ENCODE peak calls at places on chromosomes 3 and 15, in seven cellular contexts. C, U, A, M, V, J and B are unnamed samples.

GRCh38 chr3:71708478-71709098 is 16.6 kb downstream of the EIF4E3 start:
- DNase-seq in A (no peak), M (no peak), U (peak), J (no peak), C (no peak), V (no peak), B (peak)

GRCh38 chr3:194749631-194750271 is 64.1 kb downstream of the FAM43A start:
- DNase-seq in C (no peak), A (peak), V (no peak), M (no peak), U (no peak), J (no peak), B (no peak)

GRCh38 chr15:33535135-33535534 is 224.4 kb downstream of the RYR3 start:
- DNase-seq in C (no peak), A (no peak), U (no peak), M (no peak), V (no peak), J (no peak), B (no peak)

GRCh38 chr3:111882799-111883198 is 23.7 kb downstream of the PHLDB2 start:
- DNase-seq in M (no peak), V (no peak), J (no peak), A (no peak), C (no peak), U (no peak), B (no peak)

GRCh38 chr15:50854594-50855490 is 53.6 kb upstream of the AP4E1 start:
- DNase-seq in J (no peak), A (no peak), C (no peak), V (no peak), U (no peak), M (no peak), B (no peak)

GRCh38 chr3:59812778-59813558 is 763.1 kb upstream of the CFAP20DC start:
- DNase-seq in V (no peak), C (no peak), U (no peak), J (no peak), A (no peak), M (no peak), B (no peak)

GRCh38 chr3:52231502-52232278 is 6.2 kb upstream of the TLR9 start:
- DNase-seq in U (no peak), V (no peak), M (no peak), C (peak), J (peak), A (peak), B (no peak)

GRCh38 chr15:62958528-62958927 is 84.0 kb upstream of the TPM1 start:
- DNase-seq in V (no peak), U (no peak), J (peak), A (no peak), M (no peak), C (no peak), B (no peak)

GRCh38 chr15:51750942-51751686 is at the start of gene TMOD2:
- DNase-seq in J (no peak), V (no peak), U (peak), C (peak), A (peak), M (no peak), B (peak)

GRCh38 chr3:181446741-181447140 is 265.0 kb upstream of the SOX2 start:
- DNase-seq in A (no peak), U (no peak), V (no peak), M (no peak), J (no peak), C (no peak), B (no peak)

GRCh38 chr3:156892701-156893100 is 66.5 kb downstream of the LEKR1 start:
- DNase-seq in J (no peak), C (no peak), V (no peak), A (no peak), U (no peak), M (no peak), B (no peak)

GRCh38 chr15:31200735-31201151 is 99.2 kb upstream of the TRPM1 start:
- DNase-seq in U (peak), J (peak), A (peak), M (no peak), C (peak), V (peak), B (peak)

GRCh38 chr15:72472907-72473669 is 1.0 kb upstream of the ARIH1 start:
- DNase-seq in J (no peak), C (no peak), A (no peak), V (no peak), U (no peak), M (no peak), B (no peak)

GRCh38 chr3:190773948-190774347 is 88.5 kb downstream of the GMNC start:
- DNase-seq in M (no peak), V (no peak), U (no peak), C (no peak), J (no peak), A (no peak), B (no peak)

GRCh38 chr3:12462159-12462962 is 21.9 kb upstream of the TSEN2 start:
- DNase-seq in A (no peak), J (peak), U (no peak), C (no peak), M (no peak), V (no peak), B (no peak)

GRCh38 chr15:70051948-70052633 is 45.6 kb downstream of the TLE3 start:
- DNase-seq in M (no peak), C (no peak), A (no peak), J (no peak), V (no peak), U (peak), B (no peak)

GRCh38 chr3:162117961-162118360 is 621.4 kb downstream of the OTOL1 start:
- DNase-seq in V (no peak), J (no peak), A (no peak), M (no peak), U (no peak), C (no peak), B (no peak)

GRCh38 chr3:197513953-197514785 is 41.6 kb downstream of the BDH1 start:
- DNase-seq in A (peak), J (no peak), C (no peak), V (no peak), M (no peak), U (no peak), B (no peak)

GRCh38 chr15:69156726-69157381 is 3.6 kb upstream of the GLCE start:
- DNase-seq in V (no peak), C (no peak), M (no peak), A (peak), U (no peak), J (no peak), B (no peak)

GRCh38 chr3:17013571-17013970 is 128.8 kb downstream of the PLCL2 start:
- DNase-seq in V (no peak), J (no peak), U (no peak), C (no peak), M (no peak), A (no peak), B (no peak)

GRCh38 chr3:192220915-192221314 is 506.4 kb downstream of the FGF12 start:
- DNase-seq in M (no peak), V (no peak), C (no peak), J (no peak), U (no peak), A (no peak), B (no peak)

GRCh38 chr15:28960979-28961378 is 75.2 kb downstream of the APBA2 start:
- DNase-seq in U (no peak), V (peak), J (no peak), M (no peak), C (peak), A (no peak), B (no peak)

GRCh38 chr3:139203752-139204151 is 140.1 kb upstream of the MRPS22 start:
- DNase-seq in A (no peak), J (no peak), C (no peak), M (no peak), U (no peak), V (no peak), B (no peak)

GRCh38 chr3:157502916-157503620 is at the start of gene VEPH1:
- DNase-seq in C (no peak), A (peak), U (no peak), J (no peak), M (no peak), V (peak), B (no peak)

GRCh38 chr3:169999433-169999832 is 32.8 kb downstream of the SEC62 start:
- DNase-seq in U (no peak), M (no peak), C (no peak), V (no peak), J (no peak), A (no peak), B (no peak)

GRCh38 chr3:161851941-161852566 is 355.4 kb downstream of the OTOL1 start:
- DNase-seq in C (peak), V (peak), A (peak), M (no peak), U (no peak), J (no peak), B (no peak)

GRCh38 chr15:62750471-62750870 is 292.1 kb upstream of the TPM1 start:
- DNase-seq in C (no peak), V (no peak), J (no peak), M (no peak), U (no peak), A (no peak), B (no peak)

GRCh38 chr3:27740854-27741253 is 18.7 kb upstream of the EOMES start:
- DNase-seq in A (no peak), C (no peak), M (no peak), V (no peak), J (no peak), U (no peak), B (no peak)

GRCh38 chr3:169278092-169278491 is 385.4 kb downstream of the MECOM start:
- DNase-seq in J (no peak), C (no peak), A (no peak), U (no peak), M (no peak), V (no peak), B (no peak)

GRCh38 chr3:155131104-155131503 is 51.0 kb downstream of the MME start:
- DNase-seq in J (no peak), M (no peak), V (peak), U (no peak), C (no peak), A (no peak), B (no peak)

GRCh38 chr3:36944641-36945270 is at the start of gene TRANK1:
- DNase-seq in M (peak), A (peak), J (peak), C (peak), U (peak), V (no peak), B (peak)

GRCh38 chr3:129569856-129570255 is 26.9 kb downstream of the H1-8 start:
- DNase-seq in A (no peak), U (no peak), J (no peak), C (no peak), M (no peak), V (no peak), B (no peak)

GRCh38 chr3:48678056-48678455 is 7.7 kb downstream of the NCKIPSD start:
- DNase-seq in U (no peak), J (no peak), M (no peak), C (no peak), A (no peak), V (peak), B (no peak)

GRCh38 chr15:91032919-91033803 is 10.8 kb upstream of the VPS33B start:
- DNase-seq in J (peak), M (no peak), A (peak), C (no peak), U (no peak), V (no peak), B (no peak)

GRCh38 chr3:185149591-185149990 is 3.3 kb downstream of the C3orf70 start:
- DNase-seq in C (no peak), V (no peak), M (no peak), U (no peak), J (no peak), A (no peak), B (peak)

GRCh38 chr15:47184405-47185221 is 532.7 kb upstream of the SEMA6D start:
- DNase-seq in C (no peak), V (no peak), A (peak), J (no peak), U (no peak), M (no peak), B (no peak)

GRCh38 chr3:32296251-32297204 is 58.0 kb downstream of the CMTM8 start:
- DNase-seq in C (peak), V (peak), A (peak), J (peak), M (no peak), U (peak), B (peak)

GRCh38 chr3:62688050-62688449 is 187.2 kb downstream of the CADPS start:
- DNase-seq in C (no peak), V (no peak), U (no peak), M (no peak), J (no peak), A (no peak), B (no peak)

GRCh38 chr3:10378742-10379141 is 57.8 kb upstream of the SEC13 start:
- DNase-seq in M (no peak), J (no peak), A (no peak), C (no peak), U (no peak), V (no peak), B (no peak)
- H3K27ac ChIP-seq in M (no peak), J (no peak), A (no peak), C (no peak), U (peak), V (no peak), B (no peak)

GRCh38 chr15:96327155-96327741 is 3.3 kb upstream of the NR2F2 start:
- DNase-seq in U (no peak), M (no peak), J (no peak), C (peak), V (peak), A (peak), B (no peak)
- H3K27ac ChIP-seq in U (peak), M (peak), J (peak), C (peak), V (peak), A (no peak), B (peak)

GRCh38 chr3:25952133-25952532 is 162.2 kb downstream of the OXSM start:
- DNase-seq in U (no peak), C (no peak), J (no peak), V (no peak), A (no peak), M (no peak), B (no peak)

GRCh38 chr3:25962255-25962654 is 172.4 kb downstream of the OXSM start:
- DNase-seq in J (no peak), A (peak), M (no peak), V (no peak), C (peak), U (no peak), B (no peak)

GRCh38 chr3:25960776-25961175 is 170.9 kb downstream of the OXSM start:
- DNase-seq in C (no peak), V (no peak), J (no peak), U (no peak), M (no peak), A (no peak), B (no peak)

DNA sequence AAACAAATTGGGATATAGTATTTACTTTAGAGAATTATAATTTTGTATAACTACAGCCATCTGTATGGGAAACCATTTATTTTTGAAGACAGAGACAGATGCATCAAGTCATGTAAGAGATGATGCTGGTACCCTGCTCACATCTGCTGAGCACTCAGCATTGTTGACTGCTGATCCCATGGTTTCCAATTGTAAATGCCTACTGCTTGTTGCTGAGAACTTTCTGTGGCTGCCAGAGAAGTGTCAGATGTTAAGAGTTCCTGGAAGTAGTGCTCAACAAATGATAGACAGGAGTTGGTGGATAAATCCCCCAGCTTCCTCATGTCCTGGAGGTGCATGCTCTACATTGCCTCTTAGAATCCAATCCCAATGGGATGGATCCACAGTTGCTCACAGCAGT is 167.1 kb downstream of the OXSM start:
- DNase-seq in V (no peak), U (no peak), A (no peak), J (no peak), M (no peak), C (no peak), B (no peak)
- H3K27ac ChIP-seq in V (no peak), U (no peak), A (no peak), J (no peak), M (no peak), C (no peak), B (no peak)

DNA sequence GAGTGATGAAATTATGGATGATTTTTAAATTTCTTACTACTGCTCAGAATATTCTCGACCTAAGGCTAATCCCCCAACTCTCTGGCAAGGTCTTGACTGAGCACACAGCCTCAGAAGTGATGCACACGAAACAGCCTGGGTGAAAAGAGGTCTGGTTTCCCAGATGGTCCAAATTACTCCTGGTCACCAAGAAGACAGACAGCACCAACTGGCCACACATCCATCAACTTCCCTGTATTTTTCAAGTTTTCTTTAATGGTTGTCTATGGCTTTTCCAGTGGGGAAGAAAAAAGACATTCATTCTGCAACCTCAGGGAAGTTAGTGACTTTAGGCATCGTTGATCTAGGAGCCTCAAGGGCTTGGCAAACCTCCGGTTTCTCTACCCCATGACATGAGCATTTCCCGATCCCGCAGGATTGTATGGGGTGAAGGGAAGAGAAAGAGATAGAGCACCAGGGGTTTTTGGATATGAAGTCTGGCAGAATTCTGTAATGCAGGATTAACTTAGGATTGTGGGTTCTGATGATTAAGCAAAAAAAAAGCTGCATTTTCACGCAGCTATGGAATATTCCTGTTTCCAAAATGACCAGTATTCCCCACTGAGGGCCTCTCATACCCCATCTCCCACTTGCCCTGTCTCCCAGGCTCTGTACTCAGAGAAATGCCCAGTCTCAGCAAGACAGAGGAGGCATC is 62.2 kb downstream of the UMPS start:
- DNase-seq in U (no peak), A (no peak), V (no peak), M (no peak), C (no peak), J (no peak), B (no peak)
- H3K27ac ChIP-seq in U (no peak), A (no peak), V (peak), M (peak), C (peak), J (no peak), B (no peak)

DNA sequence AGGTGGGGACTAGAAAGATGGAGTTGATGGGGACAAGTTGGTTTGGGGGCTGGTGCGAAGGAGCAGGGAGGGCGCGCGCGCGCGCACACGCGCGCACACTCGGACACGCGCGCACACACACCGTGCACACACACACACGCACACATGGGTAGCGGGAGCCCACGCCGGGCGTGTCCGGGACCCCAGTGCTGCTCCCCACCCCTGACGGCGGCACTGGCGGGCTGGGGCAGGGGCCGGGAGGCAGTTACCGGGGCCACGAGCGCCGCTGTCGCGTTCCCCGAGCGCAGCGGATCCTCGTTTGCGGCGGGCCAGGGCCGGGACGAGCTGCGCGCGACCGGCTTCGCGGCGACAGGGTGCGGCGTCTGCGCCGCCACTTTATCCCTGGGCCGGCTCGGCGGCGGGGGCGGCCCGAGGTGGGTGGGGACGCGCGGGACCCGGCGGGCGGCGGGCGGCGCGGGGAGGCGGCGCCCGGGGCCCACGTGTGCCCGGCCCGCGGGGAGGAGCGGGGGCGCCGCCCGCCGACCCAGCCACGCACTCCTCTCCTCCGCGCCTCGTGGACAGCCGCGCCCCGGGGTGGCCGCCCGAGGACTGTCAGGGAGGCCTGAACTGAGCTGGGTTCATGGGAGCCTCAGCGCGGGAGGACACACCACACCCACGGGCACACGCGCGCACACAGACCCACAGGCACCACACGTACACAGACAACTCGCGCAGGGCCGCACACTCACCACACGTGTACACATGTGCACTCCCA is 698 bp upstream of the MGLL start:
- DNase-seq in U (no peak), M (no peak), A (no peak), C (no peak), V (no peak), J (peak), B (peak)
- H3K27ac ChIP-seq in U (peak), M (peak), A (no peak), C (peak), V (peak), J (peak), B (peak)

GRCh38 chr3:115806501-115806900 is 183.2 kb downstream of the GAP43 start:
- DNase-seq in U (no peak), C (no peak), A (no peak), M (no peak), J (no peak), V (no peak), B (no peak)

GRCh38 chr3:115800489-115801080 is 177.3 kb downstream of the GAP43 start:
- DNase-seq in C (peak), J (no peak), M (no peak), U (no peak), A (no peak), V (no peak), B (no peak)

GRCh38 chr3:115804722-115805121 is 181.4 kb downstream of the GAP43 start:
- DNase-seq in A (no peak), M (no peak), V (no peak), C (peak), U (no peak), J (no peak), B (no peak)

GRCh38 chr3:115804200-115804599 is 180.9 kb downstream of the GAP43 start:
- DNase-seq in M (no peak), J (no peak), U (no peak), V (no peak), C (no peak), A (no peak), B (no peak)

DNA sequence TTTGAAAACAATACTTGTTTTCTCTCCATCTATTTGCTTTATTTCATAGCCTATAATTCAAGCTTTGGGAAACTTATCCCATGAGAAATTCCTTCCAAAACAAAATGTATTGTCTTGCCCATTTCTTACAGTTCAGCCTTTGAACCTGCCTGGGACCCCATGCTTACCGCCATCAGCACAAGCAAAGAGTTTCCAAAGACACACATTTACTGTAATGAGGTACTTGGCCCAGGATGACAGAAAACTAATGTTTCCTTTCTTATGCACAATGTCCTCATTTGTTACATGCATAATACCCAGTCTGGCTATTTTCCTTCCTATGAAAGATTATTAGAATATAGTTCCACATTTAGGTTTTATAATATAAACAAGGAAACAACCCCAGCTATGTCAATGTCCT is 180.4 kb downstream of the GAP43 start:
- DNase-seq in U (no peak), V (no peak), C (no peak), J (no peak), A (no peak), M (no peak), B (no peak)
- H3K27ac ChIP-seq in U (no peak), V (no peak), C (peak), J (no peak), A (no peak), M (no peak), B (no peak)